ENCODE peak calls at places on chromosomes 3 and 15, in four cellular contexts. B, H, F and M are unnamed samples.

GRCh38 chr3:122497425-122497824 is 17.3 kb downstream of the KPNA1 start:
- DNase-seq in B (peak; percentile 72), H (no peak), F (no peak), M (no peak)

GRCh38 chr3:28576590-28577220 is 228.1 kb upstream of the AZI2 start:
- DNase-seq in B (no peak), H (no peak), F (no peak), M (no peak)

GRCh38 chr3:196012481-196012880 is 69.4 kb downstream of the TFRC start:
- DNase-seq in B (no peak), H (no peak), F (no peak), M (no peak)

GRCh38 chr15:78207641-78208340 is 26.6 kb downstream of the ACSBG1 start:
- DNase-seq in B (no peak), H (no peak), F (no peak), M (no peak)

GRCh38 chr3:133573054-133573628 is 345 bp upstream of the CDV3 start:
- DNase-seq in B (peak; percentile 99), H (peak; percentile 100), F (peak; percentile 99), M (peak; percentile 86)

GRCh38 chr3:58672451-58672850 is 5.9 kb upstream of the FAM3D start:
- DNase-seq in B (no peak), H (no peak), F (no peak), M (no peak)

GRCh38 chr3:128875556-128876120 is 3.8 kb upstream of the ACAD9 start:
- DNase-seq in B (no peak), H (peak; percentile 71), F (peak; percentile 32), M (peak; percentile 45)

GRCh38 chr3:72708441-72708840 is 139.8 kb downstream of the SHQ1 start:
- DNase-seq in B (no peak), H (no peak), F (no peak), M (no peak)

GRCh38 chr15:72382146-72382545 is 6.3 kb upstream of the HEXA start:
- DNase-seq in B (no peak), H (no peak), F (peak; percentile 29), M (no peak)

GRCh38 chr3:13891492-13892073 is 11.7 kb upstream of the WNT7A start:
- DNase-seq in B (no peak), H (no peak), F (no peak), M (peak; percentile 60)

GRCh38 chr3:155972885-155973584 is 102.6 kb downstream of the GMPS start:
- DNase-seq in B (no peak), H (no peak), F (no peak), M (no peak)

GRCh38 chr3:45226206-45226915 is at the start of gene TMEM158:
- DNase-seq in B (no peak), H (peak; percentile 79), F (peak; percentile 30), M (peak; percentile 99)

GRCh38 chr3:152269423-152270144 is 855 bp downstream of the MBNL1 start:
- DNase-seq in B (no peak), H (no peak), F (peak; percentile 46), M (peak; percentile 66)

GRCh38 chr15:68808091-68808490 is 12.6 kb downstream of the ANP32A start:
- DNase-seq in B (no peak), H (no peak), F (no peak), M (no peak)

GRCh38 chr15:68318008-68318835 is 40.7 kb downstream of the FEM1B start:
- DNase-seq in B (no peak), H (peak; percentile 4), F (no peak), M (no peak)

GRCh38 chr3:68256635-68257034 is 602.2 kb upstream of the SUCLG2 start:
- DNase-seq in B (no peak), H (peak; percentile 45), F (no peak), M (no peak)

GRCh38 chr3:38165722-38166387 is 518 bp downstream of the OXSR1 start:
- DNase-seq in B (no peak), H (no peak), F (peak; percentile 31), M (no peak)

GRCh38 chr3:52636673-52637072 is 49.0 kb downstream of the PBRM1 start:
- DNase-seq in B (no peak), H (no peak), F (no peak), M (no peak)

GRCh38 chr3:52099006-52099405 is 42.6 kb upstream of the DUSP7 start:
- DNase-seq in B (no peak), H (no peak), F (peak; percentile 38), M (no peak)

GRCh38 chr15:56146756-56147155 is 96.9 kb downstream of the RFX7 start:
- DNase-seq in B (no peak), H (no peak), F (no peak), M (no peak)

GRCh38 chr3:87088984-87089841 is 98.3 kb upstream of the VGLL3 start:
- DNase-seq in B (no peak), H (peak; percentile 27), F (no peak), M (peak; percentile 9)

GRCh38 chr15:57640935-57641682 is 49.4 kb downstream of the MYZAP start:
- DNase-seq in B (no peak), H (peak; percentile 38), F (peak; percentile 26), M (peak; percentile 43)

GRCh38 chr15:58179741-58180381 is 41.7 kb downstream of the AQP9 start:
- DNase-seq in B (no peak), H (no peak), F (no peak), M (peak; percentile 92)

GRCh38 chr3:140316895-140317400 is 360.9 kb upstream of the TRIM42 start:
- DNase-seq in B (no peak), H (no peak), F (no peak), M (no peak)

GRCh38 chr3:52848617-52849016 is 13.8 kb upstream of the MUSTN1 start:
- DNase-seq in B (no peak), H (no peak), F (no peak), M (peak; percentile 15)

GRCh38 chr15:44194397-44195150 is 497 bp downstream of the FRMD5 start:
- DNase-seq in B (no peak), H (no peak), F (no peak), M (peak; percentile 20)

GRCh38 chr3:81339040-81339845 is 422.2 kb downstream of the GBE1 start:
- DNase-seq in B (no peak), H (no peak), F (peak; percentile 12), M (peak; percentile 1)

GRCh38 chr3:46705022-46705530 is 3.9 kb downstream of the TMIE start:
- DNase-seq in B (peak; percentile 19), H (peak; percentile 83), F (peak; percentile 63), M (peak; percentile 77)
- TF ChIP-seq NR2C2 in B (no peak), H (no peak), F (no peak), M (no peak)

GRCh38 chr3:175121225-175121624 is 262.1 kb downstream of the NAALADL2 start:
- DNase-seq in B (no peak), H (peak; percentile 54), F (no peak), M (peak; percentile 6)
- TF ChIP-seq NR2C2 in B (no peak), H (no peak), F (no peak), M (no peak)

DNA sequence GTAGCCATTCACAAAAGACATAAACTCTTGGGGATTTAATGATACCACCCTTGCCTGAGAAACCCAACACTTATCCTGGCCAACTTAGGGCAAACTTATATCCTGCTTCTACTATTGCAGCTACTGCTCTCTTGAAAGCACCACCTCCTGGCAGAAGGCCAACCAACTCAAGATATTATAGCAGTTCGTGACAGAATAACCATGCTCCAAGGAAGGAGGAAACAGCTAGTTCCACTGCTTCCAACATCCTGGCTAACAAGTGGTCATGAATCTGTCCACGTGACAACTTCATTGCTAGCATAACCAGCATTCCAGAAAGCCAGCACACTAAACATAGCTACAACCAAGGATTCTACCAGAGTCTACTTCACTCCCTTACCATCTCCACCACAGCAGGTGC is 1037.5 kb downstream of the TBL1XR1 start:
- DNase-seq in B (no peak), H (no peak), F (no peak), M (no peak)
- TF ChIP-seq NR2C2 in B (no peak), H (no peak), F (no peak), M (no peak)

GRCh38 chr15:80202016-80202315 is 49.2 kb downstream of the FAH start:
- DNase-seq in B (no peak), H (no peak), F (no peak), M (no peak)

GRCh38 chr15:80202641-80203360 is 49.2 kb downstream of the CTXND1 start:
- DNase-seq in B (no peak), H (no peak), F (no peak), M (no peak)

GRCh38 chr15:80204231-80204630 is 47.8 kb downstream of the CTXND1 start:
- DNase-seq in B (no peak), H (no peak), F (no peak), M (no peak)

GRCh38 chr15:80201256-80202015 is 48.6 kb downstream of the FAH start:
- DNase-seq in B (no peak), H (no peak), F (no peak), M (no peak)

GRCh38 chr15:80203361-80203885 is 48.6 kb downstream of the CTXND1 start:
- DNase-seq in B (no peak), H (peak; percentile 27), F (no peak), M (peak; percentile 5)
- TF ChIP-seq NR2C2 in B (no peak), H (no peak), F (no peak), M (no peak)